ENCODE peak calls at places on chromosome 9, in eight cellular contexts. K is A549, M is IMR-90, H is transverse colon, J is heart left ventricle, U is spleen, C is H54, B is GM12891. I is an unnamed sample.

GRCh38 chr9:7316458-7316795 is 483.2 kb downstream of the DMAC1 start:
- DNase-seq in K (no peak), M (no peak), H (no peak), J (no peak), U (no peak), C (no peak), B (no peak), I (no peak)

GRCh38 chr9:123069010-123069481 is 35.6 kb downstream of the GPR21 start:
- DNase-seq in K (no peak), M (peak; percentile 95), H (no peak), J (no peak), U (no peak), C (no peak), B (no peak), I (peak; percentile 8)

GRCh38 chr9:124209279-124209678 is 48.5 kb upstream of the NEK6 start:
- DNase-seq in K (no peak), M (no peak), H (no peak), J (no peak), U (no peak), C (no peak), B (no peak), I (no peak)

GRCh38 chr9:110738982-110739381 is 70.4 kb downstream of the MUSK start:
- DNase-seq in K (no peak), M (peak; percentile 32), H (no peak), J (no peak), U (no peak), C (no peak), B (no peak), I (no peak)

GRCh38 chr9:4117835-4118610 is 181.8 kb downstream of the GLIS3 start:
- DNase-seq in K (peak; percentile 31), M (no peak), H (peak; percentile 19), J (no peak), U (peak; percentile 82), C (no peak), B (peak; percentile 39), I (peak; percentile 59)

GRCh38 chr9:101354143-101354764 is 30.6 kb downstream of the BAAT start:
- DNase-seq in K (peak; percentile 90), M (no peak), H (peak; percentile 18), J (no peak), U (no peak), C (no peak), B (no peak), I (no peak)

GRCh38 chr9:108963459-108964143 is 29.4 kb downstream of the ABITRAM start:
- DNase-seq in K (no peak), M (peak; percentile 4), H (no peak), J (no peak), U (no peak), C (no peak), B (no peak), I (peak; percentile 61)

GRCh38 chr9:20649381-20649780 is 27.1 kb upstream of the MLLT3 start:
- DNase-seq in K (no peak), M (no peak), H (no peak), J (no peak), U (no peak), C (no peak), B (no peak), I (no peak)

GRCh38 chr9:128946945-128947422 is 419 bp downstream of the DOLK start:
- DNase-seq in K (peak; percentile 24), M (peak; percentile 11), H (peak; percentile 40), J (peak; percentile 47), U (no peak), C (no peak), B (no peak), I (peak; percentile 73)

GRCh38 chr9:136671646-136672430 is 9.1 kb downstream of the EGFL7 start:
- DNase-seq in K (no peak), M (no peak), H (no peak), J (no peak), U (no peak), C (no peak), B (peak; percentile 93), I (peak; percentile 47)

GRCh38 chr9:35071814-35072460 is 488 bp downstream of the VCP start:
- DNase-seq in K (peak; percentile 92), M (peak; percentile 84), H (peak; percentile 85), J (peak; percentile 93), U (peak; percentile 97), C (peak; percentile 42), B (peak; percentile 75), I (peak; percentile 96)

GRCh38 chr9:129341197-129341990 is 163.3 kb upstream of the IER5L start:
- DNase-seq in K (no peak), M (no peak), H (no peak), J (peak; percentile 54), U (no peak), C (no peak), B (no peak), I (no peak)

GRCh38 chr9:34125681-34126206 is 754 bp downstream of the DCAF12 start:
- DNase-seq in K (peak; percentile 21), M (peak; percentile 41), H (peak; percentile 16), J (no peak), U (peak; percentile 62), C (peak; percentile 72), B (no peak), I (peak; percentile 75)

GRCh38 chr9:78319197-78320029 is 22.5 kb downstream of the PSAT1 start:
- DNase-seq in K (no peak), M (no peak), H (no peak), J (no peak), U (no peak), C (no peak), B (no peak), I (no peak)

GRCh38 chr9:34256987-34257585 is 72.0 kb downstream of the KIF24 start:
- DNase-seq in K (no peak), M (no peak), H (no peak), J (peak; percentile 73), U (no peak), C (no peak), B (no peak), I (no peak)

GRCh38 chr9:2234371-2234893 is 219.3 kb downstream of the SMARCA2 start:
- DNase-seq in K (no peak), M (peak; percentile 21), H (no peak), J (peak; percentile 29), U (no peak), C (no peak), B (no peak), I (no peak)

GRCh38 chr9:70403166-70403565 is 11.3 kb downstream of the KLF9 start:
- DNase-seq in K (no peak), M (no peak), H (no peak), J (no peak), U (no peak), C (no peak), B (no peak), I (no peak)

GRCh38 chr9:98381311-98382103 is 126.1 kb upstream of the TBC1D2 start:
- DNase-seq in K (no peak), M (no peak), H (no peak), J (no peak), U (no peak), C (no peak), B (peak; percentile 30), I (no peak)

GRCh38 chr9:114720296-114720695 is 38.3 kb upstream of the TEX48 start:
- DNase-seq in K (no peak), M (peak; percentile 18), H (no peak), J (no peak), U (no peak), C (no peak), B (no peak), I (no peak)

GRCh38 chr9:69173891-69174644 is at the start of gene TJP2:
- DNase-seq in K (no peak), M (peak; percentile 75), H (peak; percentile 30), J (peak; percentile 87), U (peak; percentile 88), C (peak; percentile 84), B (peak; percentile 58), I (peak; percentile 85)
- TF ChIP-seq POLR2A in K (no peak), M (peak; percentile 88), H (no peak), J (no peak), U (no peak), C (peak; percentile 88), B (no peak), I (peak; percentile 6)

GRCh38 chr9:95176755-95177319 is 140.7 kb downstream of the FANCC start:
- DNase-seq in K (no peak), M (no peak), H (no peak), J (no peak), U (no peak), C (no peak), B (no peak), I (no peak)

GRCh38 chr9:95181226-95181818 is 136.2 kb downstream of the FANCC start:
- DNase-seq in K (no peak), M (peak; percentile 9), H (no peak), J (no peak), U (no peak), C (no peak), B (no peak), I (peak; percentile 5)

GRCh38 chr9:95175523-95175922 is 142.0 kb downstream of the FANCC start:
- DNase-seq in K (no peak), M (no peak), H (no peak), J (no peak), U (no peak), C (no peak), B (no peak), I (no peak)

GRCh38 chr9:95174038-95174437 is 143.5 kb downstream of the FANCC start:
- DNase-seq in K (no peak), M (no peak), H (no peak), J (no peak), U (no peak), C (no peak), B (no peak), I (no peak)

GRCh38 chr9:95177617-95178016 is 139.9 kb downstream of the FANCC start:
- DNase-seq in K (no peak), M (no peak), H (no peak), J (no peak), U (no peak), C (no peak), B (no peak), I (no peak)
- TF ChIP-seq POLR2A in K (no peak), M (no peak), H (no peak), J (no peak), U (no peak), C (no peak), B (no peak), I (no peak)

GRCh38 chr9:116687074-116687761 is at the start of gene TRIM32:
- DNase-seq in K (peak; percentile 88), M (peak; percentile 81), H (peak; percentile 93), J (peak; percentile 94), U (peak; percentile 96), C (peak; percentile 98), B (peak; percentile 87), I (peak; percentile 90)
- TF ChIP-seq POLR2A in K (peak; percentile 80), M (peak; percentile 35), H (peak; percentile 31), J (no peak), U (no peak), C (peak; percentile 69), B (peak; percentile 69), I (no peak)

DNA sequence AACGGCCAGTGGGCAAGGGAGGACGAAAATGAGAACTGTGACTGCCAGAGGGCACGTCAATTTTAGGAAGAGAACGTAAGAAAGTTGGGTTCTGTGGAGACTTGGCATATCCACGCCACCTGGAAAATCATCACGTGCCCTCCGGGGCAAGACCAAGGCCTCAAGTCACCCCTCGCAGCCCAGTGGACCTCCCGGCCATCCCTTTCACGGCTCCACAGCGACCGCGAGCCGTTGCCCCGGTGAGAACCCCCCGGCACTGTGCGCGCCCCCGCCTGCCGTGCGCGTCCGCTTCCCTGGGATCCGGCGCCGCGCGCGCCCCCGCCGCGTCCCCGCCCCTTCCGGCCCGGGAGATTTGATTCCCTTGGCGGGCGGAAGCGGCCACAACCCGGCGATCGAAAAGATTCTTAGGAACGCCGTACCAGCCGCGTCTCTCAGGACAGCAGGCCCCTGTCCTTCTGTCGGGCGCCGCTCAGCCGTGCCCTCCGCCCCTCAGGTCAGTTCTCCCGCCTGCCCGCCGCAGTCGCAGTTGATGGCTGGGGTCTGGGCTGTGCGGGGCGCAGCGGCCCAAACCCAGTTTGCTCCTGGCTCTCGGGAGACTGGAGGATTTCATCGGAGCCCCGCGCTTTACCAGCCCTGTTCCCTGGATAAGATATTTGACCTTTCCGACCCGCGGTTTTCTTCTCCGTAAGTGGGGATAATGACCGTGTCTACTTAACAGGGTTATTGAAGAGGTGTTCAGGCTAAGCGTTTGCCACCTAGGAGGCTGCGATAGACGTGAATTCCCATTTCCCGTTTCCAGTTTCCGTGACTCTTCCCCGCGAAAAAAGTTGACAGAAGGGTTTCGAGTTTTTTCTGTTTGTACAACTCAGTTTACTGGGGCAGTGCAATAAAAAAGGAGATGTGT is at the start of gene MELK:
- DNase-seq in K (peak; percentile 82), M (peak; percentile 61), H (peak; percentile 87), J (peak; percentile 85), U (peak; percentile 94), C (peak; percentile 63), B (peak; percentile 94), I (peak; percentile 90)
- TF ChIP-seq POLR2A in K (peak; percentile 95), M (no peak), H (peak; percentile 25), J (no peak), U (no peak), C (peak; percentile 47), B (peak; percentile 90), I (peak; percentile 89)